ENCODE peak calls at places on chromosomes 6 and 20, in five cellular contexts. K, E, C, P and A are unnamed samples.
A peak's percentile ranks its signal among the peaks of the same experiment; 100 is the strongest.

GRCh38 chr6:47135772-47136171 is 93.6 kb upstream of the ADGRF1 start:
- DNase-seq in C (peak; percentile 62), P (no peak), K (peak; percentile 68), E (no peak), A (no peak)

GRCh38 chr20:37347891-37348642 is 2.1 kb downstream of the SRC start:
- DNase-seq in P (no peak), C (no peak), K (no peak), E (no peak), A (no peak)

GRCh38 chr20:13841206-13841605 is 56.4 kb downstream of the NDUFAF5 start:
- DNase-seq in K (no peak), E (no peak), C (no peak), P (no peak), A (no peak)

GRCh38 chr20:62523473-62524203 is 47.8 kb upstream of the GATA5 start:
- DNase-seq in K (no peak), C (no peak), P (peak; percentile 33), E (no peak), A (peak; percentile 56)

GRCh38 chr20:42530855-42531674 is 658.6 kb downstream of the PTPRT start:
- DNase-seq in E (no peak), P (no peak), K (no peak), C (no peak), A (no peak)

GRCh38 chr20:5447188-5447587 is 130.4 kb upstream of the PROKR2 start:
- DNase-seq in C (no peak), P (no peak), K (no peak), E (no peak), A (no peak)

GRCh38 chr20:31837896-31838397 is 7.5 kb downstream of the FOXS1 start:
- DNase-seq in K (no peak), C (no peak), P (no peak), E (no peak), A (no peak)

GRCh38 chr20:59976196-59976847 is 18.1 kb downstream of the CDH26 start:
- DNase-seq in E (no peak), P (no peak), K (no peak), C (no peak), A (no peak)

GRCh38 chr6:156517090-156517489 is 260.1 kb upstream of the ARID1B start:
- DNase-seq in P (no peak), K (no peak), C (no peak), E (no peak), A (no peak)

GRCh38 chr6:146189131-146189530 is 160.3 kb downstream of the GRM1 start:
- DNase-seq in C (no peak), K (no peak), P (no peak), E (no peak), A (no peak)

GRCh38 chr6:42898891-42899361 is 16.9 kb upstream of the PTCRA start:
- DNase-seq in E (peak; percentile 82), K (no peak), C (no peak), P (peak; percentile 59), A (peak; percentile 68)